ENCODE peak calls at places on chromosomes 11 and 22, in eight cellular contexts. J, A, F, Q, P, N, K and W are unnamed samples.

GRCh38 chr11:92329137-92329536 is 104.5 kb downstream of the FAT3 start:
- DNase-seq in F (no peak), J (no peak), A (no peak), N (no peak), P (no peak), Q (no peak), K (no peak), W (no peak)

GRCh38 chr11:44229003-44229570 is 80.9 kb downstream of the ALX4 start:
- DNase-seq in Q (peak; percentile 22), K (no peak), A (no peak), F (no peak), J (no peak), N (no peak), P (no peak), W (no peak)

GRCh38 chr11:77101043-77101537 is 1.6 kb upstream of the OMP start:
- DNase-seq in Q (no peak), N (peak; percentile 48), A (no peak), K (peak; percentile 6), F (peak; percentile 17), P (no peak), J (peak; percentile 67), W (peak; percentile 42)

GRCh38 chr11:61599968-61600710 is 19.3 kb upstream of the SYT7 start:
- DNase-seq in F (no peak), K (no peak), A (no peak), Q (no peak), P (no peak), N (no peak), J (no peak), W (no peak)

GRCh38 chr11:110903830-110904229 is 191.6 kb upstream of the ARHGAP20 start:
- DNase-seq in N (peak; percentile 59), K (no peak), Q (peak; percentile 72), F (peak; percentile 36), A (no peak), J (no peak), P (peak; percentile 58), W (peak; percentile 6)

GRCh38 chr11:104163100-104164027 is 583 bp downstream of the PDGFD start:
- DNase-seq in N (peak; percentile 54), F (no peak), A (no peak), J (peak; percentile 61), Q (no peak), P (peak; percentile 53), K (no peak), W (peak; percentile 23)

GRCh38 chr11:126793596-126793995 is 207.0 kb downstream of the KIRREL3 start:
- DNase-seq in P (no peak), J (no peak), N (no peak), A (no peak), K (no peak), Q (no peak), F (no peak), W (no peak)

GRCh38 chr11:125451400-125452124 is 44.5 kb downstream of the FEZ1 start:
- DNase-seq in F (no peak), A (peak; percentile 15), K (peak; percentile 33), Q (peak; percentile 28), N (peak; percentile 34), J (peak; percentile 51), P (peak; percentile 39), W (peak; percentile 54)

GRCh38 chr22:50620861-50621490 is 7.0 kb downstream of the ARSA start:
- DNase-seq in J (peak; percentile 78), N (no peak), F (no peak), Q (no peak), A (no peak), K (no peak), P (no peak), W (no peak)

GRCh38 chr11:66336234-66337102 is at the start of gene RIN1:
- DNase-seq in A (no peak), K (peak; percentile 7), Q (peak; percentile 28), P (peak; percentile 100), J (peak; percentile 44), N (peak; percentile 98), F (peak; percentile 97), W (peak; percentile 100)

GRCh38 chr11:597166-597725 is 18.5 kb downstream of the IRF7 start:
- DNase-seq in A (no peak), Q (no peak), J (no peak), N (no peak), K (no peak), P (no peak), F (no peak), W (no peak)

GRCh38 chr11:46649180-46649738 is 31.9 kb downstream of the ATG13 start:
- DNase-seq in N (peak; percentile 99), P (peak; percentile 93), K (no peak), J (no peak), F (peak; percentile 98), Q (no peak), A (no peak), W (peak; percentile 93)

GRCh38 chr11:3161720-3162409 is 3.2 kb downstream of the OSBPL5 start:
- DNase-seq in K (no peak), F (no peak), N (no peak), J (no peak), P (no peak), A (no peak), Q (no peak), W (no peak)

GRCh38 chr11:105144887-105145286 is 5.3 kb upstream of the CARD18 start:
- DNase-seq in F (peak; percentile 50), J (no peak), A (no peak), P (peak; percentile 65), N (peak; percentile 82), Q (no peak), K (no peak), W (peak; percentile 75)